ENCODE peak calls at places on chromosome 12, in eight cellular contexts. One of them, this sample, is unnamed.

GRCh38 chr12:67269632-67270578 is 747 bp downstream of the CAND1 start:
- DNase-seq in left ventricle myocardium inferior: peak; percentile 29
- DNase-seq in stimulated activated CD4-positive, alpha-beta T cell treated with anti-CD3 and anti-CD28 coated beads, TNF-alpha, amount 100 ng/mL, for 1 hour: peak; percentile 1
- DNase-seq in NCI-H1436: peak; percentile 19
- DNase-seq in activated CD4-positive, CD25-positive, alpha-beta regulatory T cell: peak; percentile 29
- DNase-seq in HCT116: no peak
- DNase-seq in stimulated activated CD8-positive, alpha-beta memory T cell treated with anti-CD3 and anti-CD28 coated beads, Interleukin-2, amount 100 ng/mL, for 48 hours: peak; percentile 31
- DNase-seq in GM03348: peak; percentile 36
- DNase-seq in this sample: no peak

GRCh38 chr12:42213954-42214426 is 24.1 kb downstream of the YAF2 start:
- DNase-seq in HCT116: no peak
- DNase-seq in stimulated activated CD4-positive, alpha-beta T cell treated with anti-CD3 and anti-CD28 coated beads, TNF-alpha, amount 100 ng/mL, for 1 hour: no peak
- DNase-seq in left ventricle myocardium inferior: peak; percentile 45
- DNase-seq in activated CD4-positive, CD25-positive, alpha-beta regulatory T cell: no peak
- DNase-seq in GM03348: no peak
- DNase-seq in NCI-H1436: no peak
- DNase-seq in stimulated activated CD8-positive, alpha-beta memory T cell treated with anti-CD3 and anti-CD28 coated beads, Interleukin-2, amount 100 ng/mL, for 48 hours: no peak
- DNase-seq in this sample: no peak

GRCh38 chr12:70852416-70853150 is 68.0 kb downstream of the PTPRR start:
- DNase-seq in left ventricle myocardium inferior: no peak
- DNase-seq in stimulated activated CD4-positive, alpha-beta T cell treated with anti-CD3 and anti-CD28 coated beads, TNF-alpha, amount 100 ng/mL, for 1 hour: no peak
- DNase-seq in GM03348: no peak
- DNase-seq in activated CD4-positive, CD25-positive, alpha-beta regulatory T cell: no peak
- DNase-seq in HCT116: no peak
- DNase-seq in stimulated activated CD8-positive, alpha-beta memory T cell treated with anti-CD3 and anti-CD28 coated beads, Interleukin-2, amount 100 ng/mL, for 48 hours: no peak
- DNase-seq in NCI-H1436: no peak
- DNase-seq in this sample: no peak

GRCh38 chr12:27513155-27513824 is 10.7 kb upstream of the PPFIBP1 start:
- DNase-seq in GM03348: no peak
- DNase-seq in left ventricle myocardium inferior: no peak
- DNase-seq in HCT116: no peak
- DNase-seq in stimulated activated CD4-positive, alpha-beta T cell treated with anti-CD3 and anti-CD28 coated beads, TNF-alpha, amount 100 ng/mL, for 1 hour: no peak
- DNase-seq in stimulated activated CD8-positive, alpha-beta memory T cell treated with anti-CD3 and anti-CD28 coated beads, Interleukin-2, amount 100 ng/mL, for 48 hours: no peak
- DNase-seq in activated CD4-positive, CD25-positive, alpha-beta regulatory T cell: no peak
- DNase-seq in NCI-H1436: no peak
- DNase-seq in this sample: no peak

GRCh38 chr12:52232916-52233461 is at the start of gene KRT7:
- DNase-seq in NCI-H1436: no peak
- DNase-seq in GM03348: no peak
- DNase-seq in activated CD4-positive, CD25-positive, alpha-beta regulatory T cell: no peak
- DNase-seq in stimulated activated CD4-positive, alpha-beta T cell treated with anti-CD3 and anti-CD28 coated beads, TNF-alpha, amount 100 ng/mL, for 1 hour: no peak
- DNase-seq in left ventricle myocardium inferior: no peak
- DNase-seq in stimulated activated CD8-positive, alpha-beta memory T cell treated with anti-CD3 and anti-CD28 coated beads, Interleukin-2, amount 100 ng/mL, for 48 hours: no peak
- DNase-seq in HCT116: no peak
- DNase-seq in this sample: no peak

GRCh38 chr12:79127268-79127895 is 262.8 kb downstream of the SYT1 start:
- DNase-seq in activated CD4-positive, CD25-positive, alpha-beta regulatory T cell: no peak
- DNase-seq in stimulated activated CD4-positive, alpha-beta T cell treated with anti-CD3 and anti-CD28 coated beads, TNF-alpha, amount 100 ng/mL, for 1 hour: no peak
- DNase-seq in HCT116: no peak
- DNase-seq in left ventricle myocardium inferior: no peak
- DNase-seq in stimulated activated CD8-positive, alpha-beta memory T cell treated with anti-CD3 and anti-CD28 coated beads, Interleukin-2, amount 100 ng/mL, for 48 hours: no peak
- DNase-seq in NCI-H1436: no peak
- DNase-seq in GM03348: peak; percentile 43
- DNase-seq in this sample: peak; percentile 23

GRCh38 chr12:52561880-52562449 is 9.0 kb upstream of the KRT71 start:
- DNase-seq in HCT116: peak; percentile 22
- DNase-seq in stimulated activated CD8-positive, alpha-beta memory T cell treated with anti-CD3 and anti-CD28 coated beads, Interleukin-2, amount 100 ng/mL, for 48 hours: no peak
- DNase-seq in stimulated activated CD4-positive, alpha-beta T cell treated with anti-CD3 and anti-CD28 coated beads, TNF-alpha, amount 100 ng/mL, for 1 hour: no peak
- DNase-seq in activated CD4-positive, CD25-positive, alpha-beta regulatory T cell: no peak
- DNase-seq in NCI-H1436: no peak
- DNase-seq in GM03348: no peak
- DNase-seq in left ventricle myocardium inferior: no peak
- DNase-seq in this sample: no peak

GRCh38 chr12:79174656-79175055 is 310.1 kb downstream of the SYT1 start:
- DNase-seq in activated CD4-positive, CD25-positive, alpha-beta regulatory T cell: no peak
- DNase-seq in left ventricle myocardium inferior: no peak
- DNase-seq in HCT116: peak; percentile 42
- DNase-seq in stimulated activated CD8-positive, alpha-beta memory T cell treated with anti-CD3 and anti-CD28 coated beads, Interleukin-2, amount 100 ng/mL, for 48 hours: no peak
- DNase-seq in GM03348: peak; percentile 37
- DNase-seq in stimulated activated CD4-positive, alpha-beta T cell treated with anti-CD3 and anti-CD28 coated beads, TNF-alpha, amount 100 ng/mL, for 1 hour: no peak
- DNase-seq in NCI-H1436: peak; percentile 7
- DNase-seq in this sample: no peak

GRCh38 chr12:126202138-126202537 is 1136.9 kb downstream of the AACS start:
- DNase-seq in left ventricle myocardium inferior: no peak
- DNase-seq in activated CD4-positive, CD25-positive, alpha-beta regulatory T cell: no peak
- DNase-seq in HCT116: no peak
- DNase-seq in stimulated activated CD4-positive, alpha-beta T cell treated with anti-CD3 and anti-CD28 coated beads, TNF-alpha, amount 100 ng/mL, for 1 hour: no peak
- DNase-seq in GM03348: no peak
- DNase-seq in stimulated activated CD8-positive, alpha-beta memory T cell treated with anti-CD3 and anti-CD28 coated beads, Interleukin-2, amount 100 ng/mL, for 48 hours: no peak
- DNase-seq in NCI-H1436: no peak
- DNase-seq in this sample: no peak

GRCh38 chr12:102061556-102062418 is at the start of gene WASHC3:
- DNase-seq in left ventricle myocardium inferior: peak; percentile 95
- DNase-seq in GM03348: peak; percentile 95
- DNase-seq in activated CD4-positive, CD25-positive, alpha-beta regulatory T cell: peak; percentile 92
- DNase-seq in stimulated activated CD8-positive, alpha-beta memory T cell treated with anti-CD3 and anti-CD28 coated beads, Interleukin-2, amount 100 ng/mL, for 48 hours: peak; percentile 90
- DNase-seq in stimulated activated CD4-positive, alpha-beta T cell treated with anti-CD3 and anti-CD28 coated beads, TNF-alpha, amount 100 ng/mL, for 1 hour: peak; percentile 84
- DNase-seq in NCI-H1436: peak; percentile 91
- DNase-seq in HCT116: peak; percentile 82
- DNase-seq in this sample: peak; percentile 71

GRCh38 chr12:113310489-113310888 is 24.4 kb downstream of the SLC8B1 start:
- DNase-seq in GM03348: no peak
- DNase-seq in stimulated activated CD4-positive, alpha-beta T cell treated with anti-CD3 and anti-CD28 coated beads, TNF-alpha, amount 100 ng/mL, for 1 hour: no peak
- DNase-seq in activated CD4-positive, CD25-positive, alpha-beta regulatory T cell: no peak
- DNase-seq in HCT116: no peak
- DNase-seq in stimulated activated CD8-positive, alpha-beta memory T cell treated with anti-CD3 and anti-CD28 coated beads, Interleukin-2, amount 100 ng/mL, for 48 hours: no peak
- DNase-seq in left ventricle myocardium inferior: no peak
- DNase-seq in NCI-H1436: no peak
- DNase-seq in this sample: no peak

GRCh38 chr12:118044075-118044474 is 16.9 kb downstream of the WSB2 start:
- DNase-seq in GM03348: no peak
- DNase-seq in NCI-H1436: no peak
- DNase-seq in activated CD4-positive, CD25-positive, alpha-beta regulatory T cell: no peak
- DNase-seq in stimulated activated CD4-positive, alpha-beta T cell treated with anti-CD3 and anti-CD28 coated beads, TNF-alpha, amount 100 ng/mL, for 1 hour: no peak
- DNase-seq in stimulated activated CD8-positive, alpha-beta memory T cell treated with anti-CD3 and anti-CD28 coated beads, Interleukin-2, amount 100 ng/mL, for 48 hours: no peak
- DNase-seq in left ventricle myocardium inferior: no peak
- DNase-seq in HCT116: no peak
- DNase-seq in this sample: no peak

GRCh38 chr12:6273931-6274687 is 36.4 kb upstream of the PLEKHG6 start:
- DNase-seq in NCI-H1436: no peak
- DNase-seq in stimulated activated CD4-positive, alpha-beta T cell treated with anti-CD3 and anti-CD28 coated beads, TNF-alpha, amount 100 ng/mL, for 1 hour: no peak
- DNase-seq in HCT116: no peak
- DNase-seq in GM03348: no peak
- DNase-seq in left ventricle myocardium inferior: no peak
- DNase-seq in activated CD4-positive, CD25-positive, alpha-beta regulatory T cell: no peak
- DNase-seq in stimulated activated CD8-positive, alpha-beta memory T cell treated with anti-CD3 and anti-CD28 coated beads, Interleukin-2, amount 100 ng/mL, for 48 hours: no peak
- DNase-seq in this sample: no peak

GRCh38 chr12:52202361-52203078 is 10.7 kb upstream of the KRT80 start:
- DNase-seq in stimulated activated CD8-positive, alpha-beta memory T cell treated with anti-CD3 and anti-CD28 coated beads, Interleukin-2, amount 100 ng/mL, for 48 hours: no peak
- DNase-seq in GM03348: peak; percentile 44
- DNase-seq in stimulated activated CD4-positive, alpha-beta T cell treated with anti-CD3 and anti-CD28 coated beads, TNF-alpha, amount 100 ng/mL, for 1 hour: no peak
- DNase-seq in NCI-H1436: no peak
- DNase-seq in HCT116: no peak
- DNase-seq in activated CD4-positive, CD25-positive, alpha-beta regulatory T cell: no peak
- DNase-seq in left ventricle myocardium inferior: peak; percentile 13
- DNase-seq in this sample: no peak

GRCh38 chr12:82650627-82651337 is 35.9 kb upstream of the TMTC2 start:
- DNase-seq in stimulated activated CD8-positive, alpha-beta memory T cell treated with anti-CD3 and anti-CD28 coated beads, Interleukin-2, amount 100 ng/mL, for 48 hours: no peak
- DNase-seq in NCI-H1436: no peak
- DNase-seq in HCT116: peak; percentile 99
- DNase-seq in stimulated activated CD4-positive, alpha-beta T cell treated with anti-CD3 and anti-CD28 coated beads, TNF-alpha, amount 100 ng/mL, for 1 hour: no peak
- DNase-seq in activated CD4-positive, CD25-positive, alpha-beta regulatory T cell: no peak
- DNase-seq in left ventricle myocardium inferior: peak; percentile 33
- DNase-seq in GM03348: no peak
- DNase-seq in this sample: no peak

GRCh38 chr12:69397978-69398377 is 38.4 kb downstream of the YEATS4 start:
- DNase-seq in stimulated activated CD4-positive, alpha-beta T cell treated with anti-CD3 and anti-CD28 coated beads, TNF-alpha, amount 100 ng/mL, for 1 hour: no peak
- DNase-seq in HCT116: no peak
- DNase-seq in GM03348: peak; percentile 15
- DNase-seq in activated CD4-positive, CD25-positive, alpha-beta regulatory T cell: no peak
- DNase-seq in left ventricle myocardium inferior: no peak
- DNase-seq in NCI-H1436: no peak
- DNase-seq in stimulated activated CD8-positive, alpha-beta memory T cell treated with anti-CD3 and anti-CD28 coated beads, Interleukin-2, amount 100 ng/mL, for 48 hours: no peak
- DNase-seq in this sample: no peak

GRCh38 chr12:107404981-107405380 is 280.6 kb upstream of the PWP1 start:
- DNase-seq in stimulated activated CD8-positive, alpha-beta memory T cell treated with anti-CD3 and anti-CD28 coated beads, Interleukin-2, amount 100 ng/mL, for 48 hours: no peak
- DNase-seq in left ventricle myocardium inferior: no peak
- DNase-seq in NCI-H1436: peak; percentile 37
- DNase-seq in activated CD4-positive, CD25-positive, alpha-beta regulatory T cell: no peak
- DNase-seq in stimulated activated CD4-positive, alpha-beta T cell treated with anti-CD3 and anti-CD28 coated beads, TNF-alpha, amount 100 ng/mL, for 1 hour: no peak
- DNase-seq in GM03348: peak; percentile 32
- DNase-seq in HCT116: peak; percentile 57
- DNase-seq in this sample: no peak

GRCh38 chr12:57173089-57173488 is 25.7 kb upstream of the LRP1-AS start:
- DNase-seq in HCT116: no peak
- DNase-seq in stimulated activated CD4-positive, alpha-beta T cell treated with anti-CD3 and anti-CD28 coated beads, TNF-alpha, amount 100 ng/mL, for 1 hour: no peak
- DNase-seq in NCI-H1436: no peak
- DNase-seq in activated CD4-positive, CD25-positive, alpha-beta regulatory T cell: no peak
- DNase-seq in stimulated activated CD8-positive, alpha-beta memory T cell treated with anti-CD3 and anti-CD28 coated beads, Interleukin-2, amount 100 ng/mL, for 48 hours: no peak
- DNase-seq in left ventricle myocardium inferior: no peak
- DNase-seq in GM03348: peak; percentile 60
- DNase-seq in this sample: no peak

GRCh38 chr12:46659032-46659703 is 166.6 kb downstream of the SLC38A4 start:
- DNase-seq in NCI-H1436: no peak
- DNase-seq in stimulated activated CD4-positive, alpha-beta T cell treated with anti-CD3 and anti-CD28 coated beads, TNF-alpha, amount 100 ng/mL, for 1 hour: no peak
- DNase-seq in left ventricle myocardium inferior: no peak
- DNase-seq in stimulated activated CD8-positive, alpha-beta memory T cell treated with anti-CD3 and anti-CD28 coated beads, Interleukin-2, amount 100 ng/mL, for 48 hours: no peak
- DNase-seq in HCT116: no peak
- DNase-seq in GM03348: peak; percentile 37
- DNase-seq in activated CD4-positive, CD25-positive, alpha-beta regulatory T cell: no peak
- DNase-seq in this sample: no peak

GRCh38 chr12:46657416-46658411 is 168.1 kb downstream of the SLC38A4 start:
- DNase-seq in left ventricle myocardium inferior: no peak
- DNase-seq in NCI-H1436: no peak
- DNase-seq in GM03348: peak; percentile 38
- DNase-seq in activated CD4-positive, CD25-positive, alpha-beta regulatory T cell: no peak
- DNase-seq in stimulated activated CD4-positive, alpha-beta T cell treated with anti-CD3 and anti-CD28 coated beads, TNF-alpha, amount 100 ng/mL, for 1 hour: no peak
- DNase-seq in stimulated activated CD8-positive, alpha-beta memory T cell treated with anti-CD3 and anti-CD28 coated beads, Interleukin-2, amount 100 ng/mL, for 48 hours: no peak
- DNase-seq in HCT116: no peak
- DNase-seq in this sample: no peak

GRCh38 chr12:53078425-53079225 is 565 bp downstream of the SPRYD3 start:
- DNase-seq in NCI-H1436: no peak
- DNase-seq in activated CD4-positive, CD25-positive, alpha-beta regulatory T cell: peak; percentile 43
- DNase-seq in left ventricle myocardium inferior: no peak
- DNase-seq in GM03348: no peak
- DNase-seq in HCT116: no peak
- DNase-seq in stimulated activated CD8-positive, alpha-beta memory T cell treated with anti-CD3 and anti-CD28 coated beads, Interleukin-2, amount 100 ng/mL, for 48 hours: peak; percentile 14
- DNase-seq in stimulated activated CD4-positive, alpha-beta T cell treated with anti-CD3 and anti-CD28 coated beads, TNF-alpha, amount 100 ng/mL, for 1 hour: no peak
- DNase-seq in this sample: no peak